ENCODE peak calls at places on chromosome 3, in five cellular contexts. W is colonic mucosa, E is body of pancreas, R is PC-3, G is substantia nigra. X is an unnamed sample.

GRCh38 chr3:3589715-3590130 is 209.5 kb upstream of the LRRN1 start:
- DNase-seq in G (no peak), R (no peak), E (no peak), W (no peak), X (no peak)

GRCh38 chr3:123084738-123085237 is 18.0 kb downstream of the PDIA5 start:
- DNase-seq in R (no peak), G (no peak), W (no peak), E (no peak), X (no peak)

GRCh38 chr3:154015307-154015706 is 105.9 kb upstream of the ARHGEF26 start:
- DNase-seq in W (no peak), R (peak), E (no peak), G (no peak), X (no peak)

GRCh38 chr3:4399476-4399875 is 67.6 kb downstream of the SUMF1 start:
- DNase-seq in R (no peak), E (no peak), W (no peak), G (no peak), X (no peak)

GRCh38 chr3:111803123-111803593 is 55.9 kb upstream of the PHLDB2 start:
- DNase-seq in R (peak), G (no peak), E (peak), W (peak), X (peak)

GRCh38 chr3:94173667-94174434 is 111.0 kb downstream of the NSUN3 start:
- DNase-seq in G (no peak), E (no peak), R (peak), W (no peak), X (peak)

GRCh38 chr3:177906573-177907229 is 629.5 kb upstream of the KCNMB2 start:
- DNase-seq in R (peak), G (no peak), E (no peak), W (no peak), X (no peak)

GRCh38 chr3:114221165-114221880 is 16.1 kb downstream of the ZNF80 start:
- DNase-seq in G (no peak), W (no peak), R (no peak), E (no peak), X (no peak)

GRCh38 chr3:158140396-158140795 is 30.5 kb downstream of the RSRC1 start:
- DNase-seq in E (no peak), R (peak), W (no peak), G (no peak), X (no peak)

GRCh38 chr3:130850044-130850797 is 43.7 kb upstream of the ATP2C1 start:
- DNase-seq in E (peak), W (no peak), G (peak), R (peak), X (peak)

DNA sequence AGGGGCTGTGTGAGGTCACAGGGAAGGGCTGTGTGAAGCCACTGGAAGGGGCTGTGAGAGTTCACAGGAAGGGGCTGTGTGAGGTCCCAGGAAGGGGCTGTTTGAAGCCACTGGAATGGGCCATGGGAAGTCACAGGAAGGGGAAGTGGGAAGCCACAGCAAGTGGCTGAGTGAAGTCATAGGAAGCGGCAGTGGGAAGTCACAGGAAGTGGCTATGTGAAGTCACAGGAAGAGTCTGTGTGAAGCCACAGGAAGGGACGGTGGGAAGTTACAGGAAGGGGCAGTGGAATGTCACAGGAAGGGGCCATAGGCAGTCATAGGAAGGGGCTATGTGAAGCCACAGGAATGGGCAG is 37.4 kb downstream of the GASK1A start:
- DNase-seq in R (no peak), G (no peak), W (no peak), E (no peak), X (no peak)
- H3K27ac ChIP-seq in R (no peak), G (no peak), W (no peak), E (no peak), X (no peak)

DNA sequence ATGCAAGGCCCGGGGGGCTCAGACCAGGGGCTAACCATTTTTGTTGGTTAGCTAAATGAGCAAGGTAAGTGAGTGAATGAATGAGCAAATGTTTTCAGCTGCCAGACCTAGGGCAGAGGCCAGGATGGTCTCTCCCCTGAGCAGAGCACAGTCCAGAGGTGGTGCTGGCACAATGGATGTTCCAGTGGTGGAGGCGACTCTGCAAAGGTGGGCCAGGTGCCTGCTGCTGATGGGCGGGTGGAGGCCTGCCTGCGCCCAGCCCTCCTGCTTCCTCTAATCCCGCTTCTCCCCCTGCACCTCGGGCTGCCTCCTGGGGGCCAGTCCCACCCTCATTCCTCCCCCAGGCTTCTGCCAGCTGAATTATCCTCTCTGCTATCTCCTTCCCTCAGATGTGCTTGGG is 112.8 kb downstream of the WNT7A start:
- DNase-seq in W (no peak), G (no peak), E (no peak), R (no peak), X (no peak)
- H3K27ac ChIP-seq in W (no peak), G (no peak), E (no peak), R (no peak), X (no peak)

DNA sequence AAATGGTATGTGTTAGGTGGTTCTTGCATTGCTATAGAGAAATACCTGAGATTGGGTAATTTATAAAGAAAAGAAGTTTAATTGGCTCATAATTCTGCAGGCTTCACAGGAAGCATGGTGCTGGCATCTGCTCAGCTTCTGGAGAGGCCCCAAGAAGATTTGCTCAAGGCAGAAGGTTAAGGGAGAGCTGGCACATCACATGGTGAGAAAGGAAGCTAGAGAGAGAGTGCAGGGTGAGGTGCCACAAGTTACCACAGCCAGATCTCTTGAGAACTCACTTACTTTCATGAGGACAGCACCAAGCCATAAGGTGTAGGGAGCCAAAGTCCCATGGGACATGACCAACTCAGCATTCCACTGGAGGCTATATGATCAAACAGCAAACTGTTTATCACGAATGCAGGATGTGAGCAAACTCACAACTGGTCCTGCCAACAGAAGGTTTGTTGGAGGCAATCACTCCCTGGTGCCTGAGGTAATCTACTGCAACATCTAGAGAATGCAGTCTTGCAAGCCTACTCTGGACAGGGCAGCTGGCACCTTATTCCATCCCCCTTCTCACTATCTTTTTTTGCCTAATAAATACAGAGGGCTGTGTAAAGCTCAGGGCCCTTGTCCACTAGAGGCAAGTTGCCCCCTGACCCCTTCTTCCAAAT is 28.1 kb upstream of the CCR2 start:
- DNase-seq in E (no peak), G (no peak), W (no peak), R (no peak), X (no peak)
- H3K27ac ChIP-seq in E (no peak), G (no peak), W (no peak), R (no peak), X (peak)

GRCh38 chr3:66031102-66031698 is 7.5 kb downstream of the MAGI1 start:
- DNase-seq in E (no peak), R (no peak), W (no peak), G (no peak), X (no peak)
- H3K27ac ChIP-seq in E (no peak), R (no peak), W (no peak), G (no peak), X (no peak)

DNA sequence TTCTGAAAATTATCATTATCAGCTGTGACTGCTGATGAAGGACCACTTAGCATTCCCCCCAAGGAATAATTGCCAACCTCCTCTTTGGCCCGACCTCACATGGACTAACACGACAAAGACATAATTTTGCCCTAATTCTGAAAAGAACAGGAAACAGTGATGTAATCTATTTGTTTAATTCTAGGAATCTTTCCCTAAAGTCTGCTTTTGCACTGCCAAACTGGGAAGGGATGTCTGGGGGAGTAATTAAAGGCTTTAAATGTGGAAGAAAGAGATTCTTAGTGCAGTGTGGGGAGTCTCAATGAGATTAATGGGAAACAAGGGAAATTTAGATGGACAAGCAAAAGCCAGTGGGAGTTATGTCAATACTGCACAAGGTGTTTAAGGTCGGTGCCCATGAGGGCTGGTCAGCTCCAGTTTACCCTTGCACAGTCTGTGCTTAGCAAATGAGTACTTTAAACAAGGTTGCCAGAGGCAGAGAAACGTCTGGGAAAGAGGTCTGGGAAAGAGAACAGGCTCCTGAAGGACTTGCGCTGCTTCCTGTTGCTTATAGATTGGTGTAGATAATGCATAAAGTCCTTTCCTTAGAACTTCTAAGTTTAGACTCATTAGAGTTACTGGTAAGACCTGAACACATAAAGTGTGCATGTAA is 162.8 kb upstream of the P2RY1 start:
- DNase-seq in E (no peak), W (no peak), G (no peak), R (no peak), X (no peak)
- H3K27ac ChIP-seq in E (no peak), W (no peak), G (no peak), R (no peak), X (no peak)

GRCh38 chr3:52004158-52004787 is 8.6 kb upstream of the RPL29 start:
- DNase-seq in E (no peak), W (no peak), R (no peak), G (peak), X (no peak)
- H3K27ac ChIP-seq in E (no peak), W (no peak), R (no peak), G (peak), X (no peak)

GRCh38 chr3:119647843-119648575 is 12.4 kb downstream of the POPDC2 start:
- DNase-seq in E (no peak), G (no peak), W (no peak), R (no peak), X (no peak)
- H3K27ac ChIP-seq in E (peak), G (no peak), W (peak), R (no peak), X (no peak)

GRCh38 chr3:54067060-54067459 is 55.3 kb upstream of the CACNA2D3 start:
- DNase-seq in G (no peak), R (no peak), W (no peak), E (no peak), X (peak)
- H3K27ac ChIP-seq in G (no peak), R (no peak), W (no peak), E (no peak), X (peak)